ENCODE peak calls at places on chromosomes 5 and 9, in seven cellular contexts. C, X, T, I, O, R and Y are unnamed samples.
A peak's percentile ranks its signal among the peaks of the same experiment; 100 is the strongest.

GRCh38 chr9:120151806-120152205 is 428.2 kb downstream of the CDK5RAP2 start:
- DNase-seq in C (no peak), X (no peak), T (no peak), I (no peak), O (no peak), R (no peak), Y (no peak)

GRCh38 chr9:99121604-99122003 is 16.7 kb downstream of the TGFBR1 start:
- DNase-seq in C (no peak), X (no peak), T (no peak), I (no peak), O (no peak), R (no peak), Y (no peak)

GRCh38 chr5:129852747-129853352 is 51.4 kb upstream of the CHSY3 start:
- DNase-seq in C (peak; percentile 68), X (peak; percentile 92), T (peak; percentile 77), I (peak; percentile 67), O (peak; percentile 33), R (peak; percentile 4), Y (peak; percentile 28)

GRCh38 chr9:122221223-122221811 is 7.4 kb downstream of the LHX6 start:
- DNase-seq in C (no peak), X (peak; percentile 42), T (no peak), I (no peak), O (no peak), R (no peak), Y (no peak)

GRCh38 chr5:21776466-21776865 is 1076.7 kb downstream of the CDH12 start:
- DNase-seq in C (no peak), X (no peak), T (no peak), I (no peak), O (no peak), R (no peak), Y (no peak)

GRCh38 chr9:14747116-14747515 is 24.6 kb upstream of the CER1 start:
- DNase-seq in C (no peak), X (no peak), T (no peak), I (no peak), O (no peak), R (no peak), Y (no peak)

GRCh38 chr9:29213374-29214161 is 1640.3 kb upstream of the C9orf72 start:
- DNase-seq in C (peak; percentile 54), X (peak; percentile 53), T (no peak), I (no peak), O (peak; percentile 19), R (no peak), Y (no peak)

GRCh38 chr5:170747851-170748250 is 35.7 kb upstream of the GABRP start:
- DNase-seq in C (no peak), X (peak; percentile 55), T (peak; percentile 57), I (no peak), O (no peak), R (no peak), Y (no peak)

DNA sequence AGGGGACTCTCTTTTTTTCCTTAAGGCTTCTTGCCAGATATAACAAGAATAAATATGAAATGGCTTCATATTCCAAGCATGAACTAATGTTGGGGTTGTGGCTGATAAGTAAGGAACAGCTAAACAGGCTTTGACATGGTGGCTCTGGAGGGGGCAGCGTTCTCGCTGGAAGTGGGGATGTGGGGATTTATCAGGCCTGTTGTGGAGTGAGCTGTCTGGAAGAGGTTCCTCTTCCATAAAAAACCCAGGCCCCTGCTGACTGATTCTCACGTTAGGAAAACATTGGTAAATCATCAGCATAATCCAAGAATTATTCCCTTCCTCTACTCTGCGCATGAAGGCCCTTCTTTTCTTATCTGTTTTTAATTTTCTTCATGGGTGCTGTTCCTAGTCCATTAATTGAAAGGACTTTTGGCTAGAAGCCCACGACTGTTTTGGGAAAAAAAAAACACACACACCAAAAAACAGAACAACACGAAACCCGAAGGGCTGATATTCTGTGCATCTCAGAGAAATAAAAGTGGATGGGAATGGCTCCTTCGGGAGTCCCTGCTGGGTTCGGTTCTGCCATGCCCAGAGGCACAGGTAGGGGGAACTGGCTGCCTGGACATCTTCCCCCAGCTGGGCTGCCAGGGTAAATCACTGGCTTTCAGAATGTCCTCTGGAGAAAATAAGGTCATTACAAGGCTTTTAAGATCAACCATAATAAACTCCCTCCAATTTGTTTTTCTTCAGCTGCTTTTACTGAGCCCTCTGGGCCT is 297.0 kb downstream of the SLIT3 start:
- DNase-seq in C (no peak), X (peak; percentile 30), T (no peak), I (no peak), O (no peak), R (no peak), Y (no peak)
- TF ChIP-seq CTCF in C (peak; percentile 24), X (peak; percentile 49), T (peak; percentile 47), I (peak; percentile 39), O (no peak), R (peak; percentile 44), Y (no peak)

GRCh38 chr5:1011741-1012315 is 3.2 kb downstream of the NKD2 start:
- DNase-seq in C (peak; percentile 40), X (peak; percentile 1), T (peak; percentile 37), I (peak; percentile 10), O (no peak), R (no peak), Y (no peak)

GRCh38 chr5:1012316-1012841 is 3.8 kb downstream of the NKD2 start:
- DNase-seq in C (peak; percentile 39), X (peak; percentile 1), T (peak; percentile 32), I (peak; percentile 12), O (no peak), R (no peak), Y (no peak)

GRCh38 chr5:1010181-1010510 is 1.5 kb downstream of the NKD2 start:
- DNase-seq in C (no peak), X (no peak), T (peak; percentile 66), I (peak; percentile 25), O (no peak), R (no peak), Y (no peak)

GRCh38 chr5:1010641-1011046 is 2.0 kb downstream of the NKD2 start:
- DNase-seq in C (peak; percentile 30), X (no peak), T (peak; percentile 26), I (peak; percentile 17), O (no peak), R (no peak), Y (no peak)

GRCh38 chr5:1011226-1011631 is 2.6 kb downstream of the NKD2 start:
- DNase-seq in C (peak; percentile 35), X (peak; percentile 56), T (peak; percentile 66), I (peak; percentile 22), O (no peak), R (no peak), Y (no peak)
- TF ChIP-seq CTCF in C (no peak), X (peak; percentile 33), T (peak; percentile 62), I (peak; percentile 19), O (no peak), R (peak; percentile 24), Y (no peak)

GRCh38 chr9:23784962-23785361 is 41.1 kb downstream of the ELAVL2 start:
- DNase-seq in C (no peak), X (no peak), T (no peak), I (no peak), O (no peak), R (no peak), Y (no peak)
- TF ChIP-seq CTCF in C (no peak), X (no peak), T (no peak), I (no peak), O (no peak), R (no peak), Y (no peak)

GRCh38 chr5:150352531-150353394 is 4.7 kb upstream of the TCOF1 start:
- DNase-seq in C (no peak), X (no peak), T (no peak), I (no peak), O (no peak), R (no peak), Y (no peak)

GRCh38 chr5:150349681-150350275 is 7.7 kb upstream of the TCOF1 start:
- DNase-seq in C (peak; percentile 57), X (no peak), T (no peak), I (no peak), O (no peak), R (no peak), Y (no peak)

GRCh38 chr5:150353395-150353675 is 4.2 kb upstream of the TCOF1 start:
- DNase-seq in C (no peak), X (no peak), T (no peak), I (no peak), O (no peak), R (no peak), Y (no peak)

GRCh38 chr5:150347003-150347402 is 10.5 kb upstream of the TCOF1 start:
- DNase-seq in C (no peak), X (no peak), T (no peak), I (no peak), O (no peak), R (no peak), Y (no peak)

GRCh38 chr5:150350524-150351344 is 6.8 kb upstream of the TCOF1 start:
- DNase-seq in C (peak; percentile 75), X (peak; percentile 80), T (peak; percentile 85), I (peak; percentile 63), O (no peak), R (no peak), Y (no peak)
- TF ChIP-seq CTCF in C (peak; percentile 59), X (peak; percentile 68), T (peak; percentile 68), I (peak; percentile 63), O (peak; percentile 12), R (peak; percentile 79), Y (no peak)

GRCh38 chr5:139395844-139396640 is 1.1 kb upstream of the PROB1 start:
- DNase-seq in C (no peak), X (no peak), T (no peak), I (no peak), O (no peak), R (no peak), Y (no peak)

GRCh38 chr5:139392678-139393496 is 2.0 kb downstream of the PROB1 start:
- DNase-seq in C (no peak), X (peak; percentile 87), T (peak; percentile 85), I (peak; percentile 58), O (peak; percentile 74), R (no peak), Y (peak; percentile 89)

GRCh38 chr5:139393497-139394122 is 1.3 kb downstream of the PROB1 start:
- DNase-seq in C (no peak), X (no peak), T (no peak), I (no peak), O (no peak), R (no peak), Y (no peak)

GRCh38 chr5:139394654-139395566 is at the start of gene PROB1:
- DNase-seq in C (no peak), X (peak; percentile 41), T (no peak), I (peak; percentile 77), O (no peak), R (no peak), Y (no peak)

GRCh38 chr5:139394123-139394653 is 716 bp downstream of the PROB1 start:
- DNase-seq in C (no peak), X (peak; percentile 79), T (no peak), I (peak; percentile 62), O (peak; percentile 48), R (no peak), Y (peak; percentile 77)
- TF ChIP-seq CTCF in C (no peak), X (peak; percentile 54), T (no peak), I (peak; percentile 67), O (peak; percentile 37), R (peak; percentile 64), Y (no peak)

DNA sequence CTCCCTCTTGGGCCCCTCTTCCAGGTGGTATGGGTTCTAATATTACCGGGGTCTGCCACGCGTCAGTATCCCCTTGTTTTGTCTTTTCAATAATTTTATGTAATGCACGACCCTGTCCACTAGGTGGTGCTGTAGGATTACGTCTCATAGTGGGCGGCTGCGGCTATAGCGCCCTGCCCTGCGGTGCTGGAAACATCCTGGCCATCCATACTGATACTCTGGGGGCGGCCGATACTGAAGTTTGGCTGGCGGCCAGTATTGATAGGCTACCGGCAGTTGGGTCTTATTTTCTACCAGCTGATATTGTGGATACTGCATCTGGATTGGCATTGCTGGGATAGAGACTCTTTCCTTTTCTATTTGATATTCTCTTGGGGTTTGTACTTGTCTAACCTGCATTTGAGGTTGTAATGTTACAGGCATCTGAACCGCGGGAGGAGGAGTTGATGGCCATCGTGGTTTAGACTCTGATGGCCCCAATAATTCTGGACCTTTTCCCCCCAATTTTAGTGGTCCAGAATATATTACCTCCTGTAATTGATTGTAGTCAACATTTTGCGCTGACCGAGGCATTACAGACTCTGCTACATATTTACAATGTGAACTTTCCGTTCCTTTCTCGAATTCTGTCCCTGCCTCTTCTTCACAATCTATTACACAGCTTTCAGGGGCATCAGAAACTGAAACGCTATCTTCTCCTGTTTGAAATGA is 3.3 kb upstream of the TMEM141 start:
- DNase-seq in C (peak; percentile 73), X (peak; percentile 78), T (peak; percentile 79), I (peak; percentile 56), O (peak; percentile 67), R (no peak), Y (peak; percentile 49)
- TF ChIP-seq CTCF in C (peak; percentile 87), X (peak; percentile 76), T (peak; percentile 86), I (peak; percentile 90), O (peak; percentile 95), R (peak; percentile 73), Y (peak; percentile 75)